ENCODE peak calls at places on chromosome 16, in eight cellular contexts. R is adipocyte; Y is stimulated activated naive B cell treated with anti-CD40 and anti-IgM and Interleukin-4, amounts not matched to agents 10 μg/mL and 1 μg/mL and 100 μg/mL, for 72 hours; S is NCI-H1105 treated with DMSO at 0.1 percent for 48 hours; X is A549; P is effector CD4-positive, alpha-beta T cell; U is progenitor cell of endocrine pancreas; J is foreskin fibroblast. W is an unnamed sample.

GRCh38 chr16:47110939-47111338 is 32.8 kb downstream of the NETO2 start:
- DNase-seq in R (no peak), J (no peak), S (no peak), P (no peak), Y (no peak), X (peak; percentile 21), U (no peak), W (no peak)

GRCh38 chr16:2586901-2587480 is 49.2 kb downstream of the PDPK1 start:
- DNase-seq in S (no peak), R (no peak), Y (no peak), J (no peak), P (no peak), U (no peak), X (no peak), W (no peak)

GRCh38 chr16:81838794-81839193 is 59.7 kb downstream of the PLCG2 start:
- DNase-seq in P (no peak), R (no peak), S (no peak), U (no peak), X (no peak), Y (no peak), J (peak; percentile 32), W (no peak)

GRCh38 chr16:75868636-75869389 is 142.5 kb upstream of the CPHXL start:
- DNase-seq in Y (no peak), X (no peak), U (no peak), S (no peak), R (no peak), J (no peak), P (no peak), W (no peak)

GRCh38 chr16:2691491-2692248 is 9.3 kb downstream of the KCTD5 start:
- DNase-seq in U (no peak), Y (no peak), P (no peak), S (no peak), R (no peak), J (peak; percentile 33), X (no peak), W (no peak)

GRCh38 chr16:554640-555413 is 5.4 kb upstream of the PRR35 start:
- DNase-seq in U (no peak), Y (no peak), R (peak; percentile 68), X (no peak), P (no peak), S (no peak), J (peak; percentile 87), W (no peak)

GRCh38 chr16:87713469-87714229 is 52.1 kb downstream of the KLHDC4 start:
- DNase-seq in S (no peak), J (no peak), R (no peak), X (no peak), U (no peak), P (peak; percentile 43), Y (no peak), W (peak; percentile 36)

GRCh38 chr16:81448154-81449131 is 3.8 kb downstream of the CMIP start:
- DNase-seq in J (no peak), S (no peak), Y (no peak), R (no peak), U (peak; percentile 50), X (no peak), P (no peak), W (no peak)

GRCh38 chr16:85104821-85105391 is 7.4 kb downstream of the CIBAR2 start:
- DNase-seq in Y (no peak), X (no peak), R (no peak), J (no peak), U (no peak), S (no peak), P (no peak), W (no peak)

GRCh38 chr16:22694887-22695382 is 119.0 kb upstream of the HS3ST2 start:
- DNase-seq in U (no peak), J (peak; percentile 99), Y (no peak), R (peak; percentile 66), X (no peak), P (no peak), S (no peak), W (no peak)

GRCh38 chr16:85860413-85861094 is 38.4 kb upstream of the IRF8 start:
- DNase-seq in Y (peak; percentile 23), J (no peak), P (no peak), S (no peak), X (no peak), R (no peak), U (no peak), W (no peak)

GRCh38 chr16:9948933-9949332 is 233.3 kb downstream of the GRIN2A start:
- DNase-seq in X (no peak), U (no peak), Y (no peak), P (no peak), S (no peak), R (no peak), J (no peak), W (no peak)

GRCh38 chr16:29991571-29991904 is 3.9 kb downstream of the HIRIP3 start:
- DNase-seq in U (no peak), S (no peak), Y (no peak), X (no peak), J (no peak), R (no peak), P (no peak), W (no peak)

GRCh38 chr16:67312450-67313118 is 14.0 kb downstream of the KCTD19 start:
- DNase-seq in J (peak; percentile 36), Y (no peak), U (no peak), S (no peak), P (no peak), X (no peak), R (no peak), W (no peak)

GRCh38 chr16:55399911-55400310 is 75.9 kb downstream of the IRX6 start:
- DNase-seq in P (no peak), S (no peak), J (no peak), Y (no peak), U (no peak), X (no peak), R (no peak), W (no peak)

GRCh38 chr16:24844101-24845030 is 1.4 kb upstream of the SLC5A11 start:
- DNase-seq in S (no peak), J (no peak), P (no peak), U (no peak), X (peak; percentile 78), R (no peak), Y (no peak), W (no peak)

GRCh38 chr16:85428168-85428898 is 184.8 kb upstream of the GSE1 start:
- DNase-seq in R (peak; percentile 38), P (peak; percentile 36), J (peak; percentile 49), U (peak; percentile 9), S (no peak), X (peak; percentile 55), Y (no peak), W (peak; percentile 28)

GRCh38 chr16:70747703-70748631 is 53.0 kb downstream of the VAC14 start:
- DNase-seq in X (no peak), R (no peak), J (peak; percentile 36), U (no peak), P (no peak), S (no peak), Y (no peak), W (no peak)

GRCh38 chr16:88738167-88739084 is 32.1 kb downstream of the CTU2 start:
- DNase-seq in Y (no peak), U (no peak), S (no peak), P (no peak), J (no peak), X (no peak), R (no peak), W (no peak)

GRCh38 chr16:72236866-72237265 is 64.9 kb upstream of the PMFBP1 start:
- DNase-seq in R (no peak), U (no peak), S (no peak), P (no peak), Y (no peak), X (no peak), J (no peak), W (no peak)

GRCh38 chr16:59886021-59886420 is 1151.9 kb upstream of the GOT2 start:
- DNase-seq in P (no peak), X (no peak), J (peak; percentile 90), S (no peak), U (no peak), Y (no peak), R (peak; percentile 25), W (no peak)

GRCh38 chr16:84689126-84689525 is 10.7 kb upstream of the USP10 start:
- DNase-seq in Y (no peak), J (peak; percentile 92), P (no peak), X (no peak), S (no peak), U (no peak), R (peak; percentile 74), W (no peak)

GRCh38 chr16:89534147-89534788 is 26.1 kb downstream of the SPG7 start:
- DNase-seq in S (no peak), X (no peak), R (peak; percentile 38), Y (no peak), U (no peak), J (peak; percentile 60), P (no peak), W (peak; percentile 17)

GRCh38 chr16:65116818-65117430 is 4.9 kb downstream of the CDH11 start:
- DNase-seq in P (no peak), J (peak; percentile 28), R (peak; percentile 48), S (no peak), Y (no peak), U (no peak), X (no peak), W (no peak)

GRCh38 chr16:27231692-27232060 is 28.4 kb downstream of the KDM8 start:
- DNase-seq in U (no peak), S (no peak), R (no peak), Y (no peak), J (no peak), P (no peak), X (no peak), W (no peak)

GRCh38 chr16:81539009-81539820 is 94.6 kb downstream of the CMIP start:
- DNase-seq in Y (no peak), J (no peak), R (peak; percentile 32), X (no peak), S (no peak), U (no peak), P (no peak), W (no peak)

GRCh38 chr16:72927199-72928088 is 120.5 kb downstream of the ZFHX3 start:
- DNase-seq in J (peak; percentile 87), S (no peak), X (peak; percentile 25), U (no peak), R (peak; percentile 53), Y (no peak), P (no peak), W (no peak)

GRCh38 chr16:55494994-55495421 is 13.9 kb upstream of the LPCAT2 start:
- DNase-seq in S (peak; percentile 6), X (no peak), R (peak; percentile 91), U (no peak), J (peak; percentile 94), Y (no peak), P (no peak), W (no peak)

GRCh38 chr16:3013491-3013951 is 798 bp downstream of the CLDN9 start:
- DNase-seq in R (no peak), U (no peak), P (no peak), J (no peak), S (no peak), Y (no peak), X (no peak), W (no peak)

GRCh38 chr16:11224096-11224893 is 31.7 kb downstream of the SOCS1 start:
- DNase-seq in Y (peak; percentile 67), J (peak; percentile 52), S (no peak), P (peak; percentile 27), R (no peak), U (no peak), X (no peak), W (peak; percentile 18)

GRCh38 chr16:8727084-8727590 is 52.7 kb downstream of the ABAT start:
- DNase-seq in S (no peak), J (no peak), P (no peak), R (no peak), X (no peak), U (no peak), Y (no peak), W (no peak)

GRCh38 chr16:31507929-31508705 is at the start of gene RUSF1:
- DNase-seq in P (peak; percentile 69), Y (peak; percentile 78), X (peak; percentile 72), R (peak; percentile 95), U (peak; percentile 74), J (peak; percentile 94), S (peak; percentile 79), W (peak; percentile 64)

GRCh38 chr16:70646260-70647241 is at the start of gene IL34:
- DNase-seq in R (no peak), Y (no peak), X (no peak), P (no peak), S (peak; percentile 13), J (peak; percentile 44), U (no peak), W (no peak)

GRCh38 chr16:15792563-15792971 is 64.3 kb downstream of the MYH11 start:
- DNase-seq in S (no peak), Y (no peak), J (no peak), P (no peak), X (no peak), U (no peak), R (no peak), W (no peak)

W was measured in T follicular helper cell.